ENCODE peak calls at places on chromosomes 6 and 20, in eight cellular contexts. G, E, B, U, S, X, O and Q are unnamed samples. For H3K27me3, the result is how much of the 10 kb centered on the place peaks cover.

GRCh38 chr6:47235964-47236760 is 73.5 kb downstream of the TNFRSF21 start:
- DNase-seq in B (no peak), U (no peak), E (peak), O (no peak), S (no peak), X (no peak), G (no peak), Q (no peak)

GRCh38 chr6:79868098-79868722 is 79.1 kb downstream of the ELOVL4 start:
- DNase-seq in B (peak), U (no peak), S (peak), E (no peak), G (peak), O (no peak), X (peak), Q (peak)

GRCh38 chr6:29517245-29517644 is 29.5 kb upstream of the MAS1L start:
- DNase-seq in X (no peak), E (no peak), U (no peak), O (no peak), S (no peak), B (no peak), G (no peak), Q (no peak)

GRCh38 chr6:110296151-110297028 is 61.8 kb downstream of the METTL24 start:
- DNase-seq in X (no peak), O (no peak), E (no peak), U (no peak), B (no peak), S (no peak), G (peak), Q (no peak)

GRCh38 chr6:70686548-70687133 is 19.0 kb downstream of the SMAP1 start:
- DNase-seq in X (peak), E (no peak), G (peak), U (no peak), O (no peak), S (peak), B (no peak), Q (peak)

GRCh38 chr6:113122060-113122459 is 735.1 kb upstream of the MARCKS start:
- DNase-seq in G (peak), B (no peak), O (no peak), U (no peak), X (peak), E (no peak), S (peak), Q (no peak)

GRCh38 chr6:92967352-92967751 is 452.0 kb downstream of the EPHA7 start:
- DNase-seq in B (no peak), G (no peak), U (no peak), X (no peak), S (no peak), E (no peak), O (no peak), Q (no peak)

GRCh38 chr20:44019638-44020335 is 105.1 kb downstream of the TOX2 start:
- DNase-seq in U (no peak), S (no peak), O (peak), E (no peak), G (peak), X (peak), B (peak), Q (no peak)

GRCh38 chr20:59171986-59172385 is 8.4 kb downstream of the ZNF831 start:
- DNase-seq in E (no peak), G (no peak), B (no peak), X (no peak), U (no peak), O (no peak), S (no peak), Q (no peak)

GRCh38 chr6:34148864-34149810 is 3.2 kb upstream of the GRM4 start:
- DNase-seq in E (no peak), U (peak), B (no peak), O (no peak), S (no peak), G (no peak), X (no peak), Q (no peak)

GRCh38 chr20:34320861-34321260 is 17.7 kb upstream of the AHCY start:
- DNase-seq in G (no peak), E (no peak), O (no peak), X (no peak), U (no peak), B (no peak), S (no peak), Q (no peak)
- H3K27me3 ChIP-seq in G (under half), E (under half), O (under half), X (under half), U (under half), B (under half), S (under half), Q (under half)

GRCh38 chr20:46327557-46327956 is 19.3 kb upstream of the CDH22 start:
- DNase-seq in S (no peak), G (no peak), X (no peak), E (no peak), O (no peak), U (no peak), B (no peak), Q (no peak)

GRCh38 chr20:46325788-46326472 is 17.6 kb upstream of the CDH22 start:
- DNase-seq in B (no peak), S (no peak), U (no peak), E (no peak), G (no peak), O (no peak), X (no peak), Q (no peak)

GRCh38 chr20:46323557-46323956 is 15.3 kb upstream of the CDH22 start:
- DNase-seq in G (no peak), E (no peak), X (no peak), B (no peak), O (no peak), S (no peak), U (no peak), Q (no peak)

GRCh38 chr20:46324960-46325703 is 16.8 kb upstream of the CDH22 start:
- DNase-seq in B (peak), U (no peak), S (peak), E (no peak), G (peak), O (no peak), X (peak), Q (peak)

GRCh38 chr20:46324379-46324778 is 16.1 kb upstream of the CDH22 start:
- DNase-seq in S (no peak), G (peak), E (no peak), U (no peak), B (no peak), O (no peak), X (no peak), Q (no peak)
- H3K27me3 ChIP-seq in S (under half), G (under half), E (under half), U (under half), B (under half), O (under half), X (under half), Q (under half)

DNA sequence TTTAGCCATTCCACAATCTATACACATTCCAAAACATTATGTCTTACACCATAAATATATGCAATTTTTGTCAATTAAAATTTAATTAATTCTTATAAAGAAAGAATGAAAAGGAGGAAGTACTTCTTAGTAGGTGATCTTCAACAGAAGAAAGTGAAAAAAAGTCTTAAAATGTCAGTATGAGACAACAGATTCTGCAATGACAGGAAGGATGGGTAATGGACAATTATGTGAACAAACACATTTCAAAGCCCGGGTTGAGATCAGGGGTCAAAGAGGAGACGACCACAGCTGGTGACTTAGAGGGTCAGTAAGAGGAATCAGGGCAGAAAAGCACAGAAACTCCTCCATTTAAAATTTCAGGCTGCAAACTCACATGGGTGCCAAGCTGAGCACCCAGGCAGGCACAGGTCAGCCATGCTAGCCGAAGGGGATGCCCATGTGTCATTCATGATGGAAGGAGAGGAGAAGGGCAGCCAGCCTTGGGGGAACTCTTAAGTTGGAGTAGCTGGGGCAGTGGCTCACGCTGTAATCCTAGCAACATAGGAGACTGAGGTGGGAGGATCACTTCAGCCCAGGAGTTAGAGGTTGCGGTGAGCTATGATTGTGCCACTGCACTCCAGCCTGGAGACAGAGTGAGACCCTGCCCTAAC is 11.0 kb downstream of the VSX1 start:
- DNase-seq in E (no peak), B (no peak), U (no peak), G (no peak), S (no peak), X (no peak), O (no peak), Q (no peak)
- H3K27me3 ChIP-seq in E (under half), B (under half), U (under half), G (half or more), S (under half), X (under half), O (under half), Q (under half)

GRCh38 chr6:167824591-167825041 is 2.1 kb upstream of the AFDN start:
- DNase-seq in B (no peak), S (no peak), U (peak), X (no peak), G (peak), E (no peak), O (no peak), Q (no peak)
- H3K27me3 ChIP-seq in B (under half), S (under half), U (under half), X (under half), G (under half), E (under half), O (under half), Q (under half)

GRCh38 chr20:63082308-63082938 is 75.7 kb upstream of the BHLHE23 start:
- DNase-seq in B (peak), U (peak), G (peak), E (peak), X (no peak), S (peak), O (no peak), Q (peak)

GRCh38 chr20:63084563-63084927 is 77.8 kb upstream of the BHLHE23 start:
- DNase-seq in G (no peak), E (peak), X (no peak), S (no peak), U (peak), O (no peak), B (no peak), Q (no peak)

GRCh38 chr20:63081831-63082230 is 75.1 kb upstream of the BHLHE23 start:
- DNase-seq in U (peak), B (no peak), X (no peak), G (no peak), S (no peak), O (no peak), E (no peak), Q (no peak)

GRCh38 chr20:63083831-63084562 is 77.2 kb upstream of the BHLHE23 start:
- DNase-seq in X (no peak), B (no peak), U (peak), O (no peak), S (peak), G (no peak), E (peak), Q (no peak)

GRCh38 chr20:63082939-63083735 is 76.4 kb upstream of the BHLHE23 start:
- DNase-seq in X (no peak), E (peak), B (no peak), O (no peak), G (no peak), U (peak), S (no peak), Q (no peak)
- H3K27me3 ChIP-seq in X (under half), E (under half), B (under half), O (under half), G (under half), U (under half), S (under half), Q (under half)

GRCh38 chr6:63558270-63558669 is 14.0 kb upstream of the LOC128125822 start:
- DNase-seq in B (no peak), G (no peak), X (no peak), U (no peak), O (no peak), S (no peak), E (no peak), Q (no peak)
- H3K27me3 ChIP-seq in B (under half), G (under half), X (under half), U (under half), O (under half), S (under half), E (under half), Q (under half)